ENCODE peak calls at places on chromosomes 1 and 21, in seven cellular contexts. One of them, this sample, is unnamed.

GRCh38 chr1:117106478-117106877 is 15.1 kb downstream of the TRIM45 start:
- DNase-seq in right cardiac atrium: no peak
- DNase-seq in NCI-H774: no peak
- DNase-seq in activated T-cell treated with anti-CD3 and anti-CD28 coated beads for 4 hours: no peak
- DNase-seq in HL-60: no peak
- DNase-seq in AG09309: no peak
- DNase-seq in stimulated activated CD4-positive, alpha-beta T cell treated with anti-CD3 and anti-CD28 coated beads, Interleukin-2, amount 100 ng/mL, for 4 hours: no peak
- DNase-seq in this sample: no peak

GRCh38 chr1:223405507-223405906 is 12.3 kb downstream of the CCDC185 start:
- DNase-seq in right cardiac atrium: no peak
- DNase-seq in NCI-H774: no peak
- DNase-seq in activated T-cell treated with anti-CD3 and anti-CD28 coated beads for 4 hours: no peak
- DNase-seq in HL-60: no peak
- DNase-seq in AG09309: no peak
- DNase-seq in stimulated activated CD4-positive, alpha-beta T cell treated with anti-CD3 and anti-CD28 coated beads, Interleukin-2, amount 100 ng/mL, for 4 hours: no peak
- DNase-seq in this sample: no peak

GRCh38 chr1:64550505-64550904 is 80.6 kb downstream of the CACHD1 start:
- DNase-seq in right cardiac atrium: no peak
- DNase-seq in NCI-H774: no peak
- DNase-seq in activated T-cell treated with anti-CD3 and anti-CD28 coated beads for 4 hours: no peak
- DNase-seq in HL-60: no peak
- DNase-seq in AG09309: no peak
- DNase-seq in stimulated activated CD4-positive, alpha-beta T cell treated with anti-CD3 and anti-CD28 coated beads, Interleukin-2, amount 100 ng/mL, for 4 hours: peak; percentile 9
- DNase-seq in this sample: no peak

GRCh38 chr21:18716578-18717138 is 313.1 kb upstream of the TMPRSS15 start:
- DNase-seq in right cardiac atrium: no peak
- DNase-seq in NCI-H774: peak; percentile 57
- DNase-seq in activated T-cell treated with anti-CD3 and anti-CD28 coated beads for 4 hours: no peak
- DNase-seq in HL-60: no peak
- DNase-seq in AG09309: no peak
- DNase-seq in stimulated activated CD4-positive, alpha-beta T cell treated with anti-CD3 and anti-CD28 coated beads, Interleukin-2, amount 100 ng/mL, for 4 hours: no peak
- DNase-seq in this sample: peak; percentile 50

GRCh38 chr1:186042216-186042615 is 308.0 kb downstream of the HMCN1 start:
- DNase-seq in right cardiac atrium: no peak
- DNase-seq in NCI-H774: no peak
- DNase-seq in activated T-cell treated with anti-CD3 and anti-CD28 coated beads for 4 hours: no peak
- DNase-seq in HL-60: no peak
- DNase-seq in AG09309: no peak
- DNase-seq in stimulated activated CD4-positive, alpha-beta T cell treated with anti-CD3 and anti-CD28 coated beads, Interleukin-2, amount 100 ng/mL, for 4 hours: no peak
- DNase-seq in this sample: no peak

GRCh38 chr21:41879190-41879998 is at the start of gene PRDM15:
- DNase-seq in right cardiac atrium: peak; percentile 88
- DNase-seq in NCI-H774: no peak
- DNase-seq in activated T-cell treated with anti-CD3 and anti-CD28 coated beads for 4 hours: peak; percentile 77
- DNase-seq in HL-60: peak; percentile 80
- DNase-seq in AG09309: peak; percentile 48
- DNase-seq in stimulated activated CD4-positive, alpha-beta T cell treated with anti-CD3 and anti-CD28 coated beads, Interleukin-2, amount 100 ng/mL, for 4 hours: peak; percentile 77
- DNase-seq in this sample: peak; percentile 12

GRCh38 chr1:240906477-240906876 is 294.5 kb upstream of the GREM2 start:
- DNase-seq in right cardiac atrium: no peak
- DNase-seq in NCI-H774: no peak
- DNase-seq in activated T-cell treated with anti-CD3 and anti-CD28 coated beads for 4 hours: no peak
- DNase-seq in HL-60: no peak
- DNase-seq in AG09309: no peak
- DNase-seq in stimulated activated CD4-positive, alpha-beta T cell treated with anti-CD3 and anti-CD28 coated beads, Interleukin-2, amount 100 ng/mL, for 4 hours: no peak
- DNase-seq in this sample: peak; percentile 9

GRCh38 chr1:46422261-46422871 is 28.2 kb downstream of the FAAH start:
- DNase-seq in right cardiac atrium: no peak
- DNase-seq in NCI-H774: no peak
- DNase-seq in activated T-cell treated with anti-CD3 and anti-CD28 coated beads for 4 hours: no peak
- DNase-seq in HL-60: no peak
- DNase-seq in AG09309: no peak
- DNase-seq in stimulated activated CD4-positive, alpha-beta T cell treated with anti-CD3 and anti-CD28 coated beads, Interleukin-2, amount 100 ng/mL, for 4 hours: no peak
- DNase-seq in this sample: no peak

GRCh38 chr1:67941155-67941554 is 107.9 kb upstream of the GNG12 start:
- DNase-seq in right cardiac atrium: no peak
- DNase-seq in NCI-H774: no peak
- DNase-seq in activated T-cell treated with anti-CD3 and anti-CD28 coated beads for 4 hours: no peak
- DNase-seq in HL-60: no peak
- DNase-seq in AG09309: no peak
- DNase-seq in stimulated activated CD4-positive, alpha-beta T cell treated with anti-CD3 and anti-CD28 coated beads, Interleukin-2, amount 100 ng/mL, for 4 hours: no peak
- DNase-seq in this sample: no peak

GRCh38 chr1:211511947-211512346 is 20.0 kb upstream of the RD3 start:
- DNase-seq in right cardiac atrium: no peak
- DNase-seq in NCI-H774: no peak
- DNase-seq in activated T-cell treated with anti-CD3 and anti-CD28 coated beads for 4 hours: no peak
- DNase-seq in HL-60: no peak
- DNase-seq in AG09309: no peak
- DNase-seq in stimulated activated CD4-positive, alpha-beta T cell treated with anti-CD3 and anti-CD28 coated beads, Interleukin-2, amount 100 ng/mL, for 4 hours: no peak
- DNase-seq in this sample: no peak

GRCh38 chr1:869499-870244 is 54.1 kb upstream of the SAMD11 start:
- DNase-seq in right cardiac atrium: peak; percentile 78
- DNase-seq in NCI-H774: peak; percentile 1
- DNase-seq in activated T-cell treated with anti-CD3 and anti-CD28 coated beads for 4 hours: peak; percentile 79
- DNase-seq in HL-60: peak; percentile 52
- DNase-seq in AG09309: no peak
- DNase-seq in stimulated activated CD4-positive, alpha-beta T cell treated with anti-CD3 and anti-CD28 coated beads, Interleukin-2, amount 100 ng/mL, for 4 hours: peak; percentile 86
- DNase-seq in this sample: no peak

GRCh38 chr1:237875291-237875690 is 15.4 kb downstream of the ZP4 start:
- DNase-seq in right cardiac atrium: no peak
- DNase-seq in NCI-H774: no peak
- DNase-seq in activated T-cell treated with anti-CD3 and anti-CD28 coated beads for 4 hours: no peak
- DNase-seq in HL-60: no peak
- DNase-seq in AG09309: no peak
- DNase-seq in stimulated activated CD4-positive, alpha-beta T cell treated with anti-CD3 and anti-CD28 coated beads, Interleukin-2, amount 100 ng/mL, for 4 hours: no peak
- DNase-seq in this sample: no peak

GRCh38 chr1:235758931-235759330 is 107.8 kb downstream of the LYST start:
- DNase-seq in right cardiac atrium: no peak
- DNase-seq in NCI-H774: no peak
- DNase-seq in activated T-cell treated with anti-CD3 and anti-CD28 coated beads for 4 hours: no peak
- DNase-seq in HL-60: no peak
- DNase-seq in AG09309: no peak
- DNase-seq in stimulated activated CD4-positive, alpha-beta T cell treated with anti-CD3 and anti-CD28 coated beads, Interleukin-2, amount 100 ng/mL, for 4 hours: no peak
- DNase-seq in this sample: no peak

GRCh38 chr1:242811092-242811840 is 286.8 kb upstream of the PLD5 start:
- DNase-seq in right cardiac atrium: no peak
- DNase-seq in NCI-H774: no peak
- DNase-seq in activated T-cell treated with anti-CD3 and anti-CD28 coated beads for 4 hours: no peak
- DNase-seq in HL-60: no peak
- DNase-seq in AG09309: no peak
- DNase-seq in stimulated activated CD4-positive, alpha-beta T cell treated with anti-CD3 and anti-CD28 coated beads, Interleukin-2, amount 100 ng/mL, for 4 hours: no peak
- DNase-seq in this sample: no peak

GRCh38 chr21:43282358-43283120 is 113.7 kb downstream of the CRYAA start:
- DNase-seq in right cardiac atrium: peak; percentile 7
- DNase-seq in NCI-H774: no peak
- DNase-seq in activated T-cell treated with anti-CD3 and anti-CD28 coated beads for 4 hours: no peak
- DNase-seq in HL-60: no peak
- DNase-seq in AG09309: no peak
- DNase-seq in stimulated activated CD4-positive, alpha-beta T cell treated with anti-CD3 and anti-CD28 coated beads, Interleukin-2, amount 100 ng/mL, for 4 hours: no peak
- DNase-seq in this sample: no peak

This sample was measured in NCI-H748 treated with DMSO at 0.1 percent for 48 hours.